ENCODE peak calls at places on chromosomes 13 and 19, in seven cellular contexts. K, P, Q, M, U, F and R are unnamed samples.

GRCh38 chr13:60286707-60287106 is 110.3 kb upstream of the TDRD3 start:
- DNase-seq in P (no peak), F (no peak), U (no peak), Q (no peak), M (no peak), K (no peak), R (no peak)

GRCh38 chr13:23796546-23796945 is 92.7 kb downstream of the MIPEP start:
- DNase-seq in U (no peak), P (no peak), Q (no peak), M (no peak), K (no peak), F (no peak), R (no peak)

GRCh38 chr13:49635599-49636433 is 7.5 kb downstream of the ARL11 start:
- DNase-seq in F (no peak), K (no peak), M (no peak), U (peak; percentile 26), Q (no peak), P (peak; percentile 90), R (no peak)

GRCh38 chr19:4151623-4152022 is 1.8 kb upstream of the CREB3L3 start:
- DNase-seq in M (peak; percentile 26), U (no peak), K (no peak), P (no peak), Q (no peak), F (no peak), R (no peak)

GRCh38 chr19:6739884-6740588 is 556 bp downstream of the TRIP10 start:
- DNase-seq in K (no peak), M (peak; percentile 65), F (peak; percentile 54), U (peak; percentile 34), P (peak; percentile 25), Q (peak; percentile 43), R (no peak)

GRCh38 chr13:44272692-44273091 is 100.9 kb upstream of the SERP2 start:
- DNase-seq in M (no peak), K (no peak), U (no peak), P (no peak), Q (no peak), F (no peak), R (no peak)

GRCh38 chr19:3304871-3305423 is 61.4 kb upstream of the NFIC start:
- DNase-seq in Q (peak; percentile 74), P (peak; percentile 72), U (peak; percentile 34), F (peak; percentile 78), M (peak; percentile 80), K (peak; percentile 40), R (peak; percentile 81)

GRCh38 chr19:38417544-38418506 is 8.2 kb downstream of the RASGRP4 start:
- DNase-seq in Q (peak; percentile 57), U (peak; percentile 75), P (peak; percentile 53), K (no peak), M (peak; percentile 72), F (peak; percentile 75), R (peak; percentile 77)

GRCh38 chr19:2949939-2950285 is 5.1 kb upstream of the ZNF77 start:
- DNase-seq in P (peak; percentile 58), F (no peak), Q (peak; percentile 59), U (no peak), K (no peak), M (no peak), R (no peak)

GRCh38 chr19:2969104-2969504 is 8.3 kb upstream of the TLE6 start:
- DNase-seq in K (no peak), M (no peak), F (peak; percentile 33), Q (peak; percentile 94), P (no peak), U (no peak), R (no peak)

GRCh38 chr13:95447766-95448165 is 104.8 kb upstream of the CLDN10 start:
- DNase-seq in Q (no peak), K (no peak), U (no peak), F (no peak), P (no peak), M (no peak), R (no peak)

GRCh38 chr13:42497798-42498197 is 76.2 kb upstream of the TNFSF11 start:
- DNase-seq in F (no peak), Q (no peak), P (no peak), M (no peak), K (no peak), U (no peak), R (no peak)

GRCh38 chr19:41430907-41431306 is 3.7 kb upstream of the B3GNT8 start:
- DNase-seq in M (peak; percentile 22), K (no peak), U (no peak), P (no peak), F (no peak), Q (no peak), R (no peak)

GRCh38 chr13:80055804-80056203 is 285.1 kb downstream of the SPRY2 start:
- DNase-seq in U (no peak), P (no peak), K (no peak), Q (no peak), F (no peak), M (no peak), R (no peak)

GRCh38 chr13:109151255-109151654 is 521.8 kb downstream of the MYO16 start:
- DNase-seq in Q (no peak), K (no peak), F (no peak), M (no peak), U (no peak), P (no peak), R (no peak)

GRCh38 chr19:15015946-15016542 is 33.2 kb upstream of the CASP14 start:
- DNase-seq in F (no peak), U (no peak), Q (peak; percentile 20), K (no peak), M (no peak), P (no peak), R (no peak)

DNA sequence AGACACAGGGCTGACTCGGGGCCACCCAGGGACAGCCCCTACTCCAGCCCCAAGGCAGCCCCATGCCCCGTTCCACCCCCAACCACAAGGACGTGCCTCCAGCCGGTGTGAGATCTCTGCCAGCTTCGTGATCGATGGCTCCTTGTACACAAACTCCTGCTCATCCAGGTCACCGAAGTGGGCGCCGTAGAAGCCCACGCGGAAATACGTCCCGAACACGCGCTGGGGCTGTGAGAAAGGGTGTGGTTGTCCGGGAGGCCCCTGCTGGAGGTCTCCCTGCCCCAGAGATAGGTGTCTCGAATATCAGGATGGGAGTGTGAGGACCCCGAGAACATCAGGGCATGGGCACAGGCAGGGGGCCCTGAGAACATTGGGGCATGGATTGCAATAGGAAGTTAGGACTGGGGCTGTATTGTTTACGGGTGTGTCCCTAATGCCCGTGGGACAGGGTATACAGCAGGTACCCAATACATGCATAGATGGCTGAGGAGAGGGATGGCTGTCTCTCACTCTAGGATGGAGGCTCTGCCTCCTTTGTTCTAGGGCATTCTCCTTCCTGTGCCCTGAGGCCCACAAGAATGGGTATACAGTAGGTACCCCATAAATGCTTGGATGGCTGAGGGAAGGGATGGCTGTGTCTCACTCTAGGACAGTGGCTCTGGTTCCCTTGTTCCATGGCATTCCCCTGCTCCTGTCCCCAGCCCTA is 5.3 kb upstream of the KANK2 start:
- DNase-seq in P (no peak), K (no peak), Q (no peak), M (no peak), U (no peak), F (no peak), R (no peak)
- H3K4me1 ChIP-seq in P (no peaks in the 10 kb centered on the region), K (no peaks in the 10 kb centered on the region), Q (peaks cover 58% of the 10 kb centered on the region), M (peaks cover 7% of the 10 kb centered on the region), U (peaks cover 3% of the 10 kb centered on the region), F (peaks cover 25% of the 10 kb centered on the region), R (peaks cover 10% of the 10 kb centered on the region)

GRCh38 chr13:107846642-107847041 is 368.7 kb downstream of the LIG4 start:
- DNase-seq in K (no peak), U (no peak), Q (no peak), F (no peak), M (no peak), P (no peak), R (no peak)

GRCh38 chr13:107851670-107852460 is 363.5 kb downstream of the LIG4 start:
- DNase-seq in K (no peak), U (no peak), M (no peak), F (no peak), P (no peak), Q (no peak), R (no peak)

GRCh38 chr13:107845911-107846310 is 369.4 kb downstream of the LIG4 start:
- DNase-seq in U (no peak), K (no peak), Q (no peak), M (no peak), F (no peak), P (no peak), R (no peak)

GRCh38 chr13:107843281-107843680 is 372.1 kb downstream of the LIG4 start:
- DNase-seq in U (no peak), K (no peak), Q (no peak), F (no peak), P (no peak), M (no peak), R (no peak)

GRCh38 chr13:107847406-107847805 is 367.9 kb downstream of the LIG4 start:
- DNase-seq in U (no peak), F (no peak), M (no peak), P (no peak), K (no peak), Q (no peak), R (no peak)
- H3K4me1 ChIP-seq in U (no peaks in the 10 kb centered on the region), F (no peaks in the 10 kb centered on the region), M (no peaks in the 10 kb centered on the region), P (no peaks in the 10 kb centered on the region), K (no peaks in the 10 kb centered on the region), Q (no peaks in the 10 kb centered on the region), R (no peaks in the 10 kb centered on the region)

DNA sequence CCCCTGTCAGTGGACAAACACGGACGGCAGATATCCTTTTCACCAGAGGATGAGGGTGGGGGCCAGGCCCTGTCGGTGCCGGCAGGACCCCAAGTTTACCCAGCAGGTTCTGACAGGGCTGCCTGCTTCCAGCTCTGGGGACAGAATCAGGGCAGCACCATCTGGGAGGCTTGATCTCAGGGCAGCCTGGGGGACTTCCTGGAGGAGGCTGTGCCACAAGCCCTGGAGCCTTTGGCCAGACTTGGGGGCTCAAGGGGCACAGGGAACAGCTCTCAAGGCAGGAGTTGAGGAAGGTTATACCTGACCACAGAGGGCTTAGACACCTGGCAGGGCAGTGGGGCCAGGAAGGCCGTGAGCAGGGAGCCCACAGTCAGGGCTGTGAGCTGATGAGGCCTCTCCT is 45.2 kb downstream of the COMP start:
- DNase-seq in M (no peak), F (no peak), Q (no peak), P (no peak), U (no peak), K (no peak), R (no peak)
- H3K4me1 ChIP-seq in M (peaks cover 27% of the 10 kb centered on the region), F (peaks cover 27% of the 10 kb centered on the region), Q (no peaks in the 10 kb centered on the region), P (peaks cover 13% of the 10 kb centered on the region), U (no peaks in the 10 kb centered on the region), K (peaks cover 7% of the 10 kb centered on the region), R (no peaks in the 10 kb centered on the region)

DNA sequence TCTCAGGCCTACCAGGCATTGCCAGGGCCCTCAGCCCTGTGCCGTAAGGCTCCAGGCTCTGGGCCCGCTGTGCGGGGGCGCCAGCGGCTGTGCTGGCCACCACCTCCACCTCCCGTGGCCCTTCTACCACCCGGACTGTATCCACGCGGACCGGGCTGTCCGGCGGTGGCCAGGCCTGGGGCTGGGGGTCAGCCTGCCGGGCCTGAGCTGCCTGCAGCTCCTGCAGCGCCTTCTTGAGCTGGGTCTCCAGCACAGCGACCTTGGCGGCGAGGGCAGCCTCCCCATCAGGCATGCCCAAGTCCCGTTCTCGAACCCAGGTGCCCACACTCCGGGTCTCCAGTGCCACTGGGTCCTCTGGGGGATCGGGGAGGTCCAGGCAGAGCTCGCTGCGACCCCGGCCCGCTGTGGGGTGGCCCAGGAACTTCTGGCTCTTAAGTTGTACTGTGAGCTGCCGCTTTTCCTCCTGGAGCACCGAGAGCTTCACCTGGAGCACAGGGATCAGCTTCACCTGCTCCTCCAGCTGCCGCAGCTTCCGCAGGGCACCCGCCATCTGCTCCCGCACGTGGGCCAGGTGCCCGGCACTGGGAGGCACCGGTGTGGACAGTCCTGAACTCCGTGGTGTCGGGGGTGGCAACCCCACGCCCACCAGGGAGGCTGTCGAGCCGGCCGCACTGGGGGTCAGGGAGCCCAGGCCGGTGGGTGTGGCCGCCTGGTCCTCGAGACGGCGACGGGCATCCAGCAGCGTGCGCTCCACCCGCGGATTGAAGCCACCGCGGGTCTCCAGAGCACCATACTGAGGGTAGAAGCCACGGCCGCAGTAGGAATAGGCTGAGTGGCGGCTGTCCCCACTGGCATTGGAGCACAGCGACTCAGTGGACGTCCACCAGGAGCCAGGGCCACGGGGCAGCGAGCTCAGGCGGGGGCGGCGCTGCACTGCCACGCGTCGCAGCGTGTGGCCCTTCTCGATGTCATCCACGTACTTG is 4.1 kb downstream of the KANK2 start:
- DNase-seq in P (no peak), K (no peak), Q (no peak), M (no peak), U (no peak), F (no peak), R (no peak)
- H3K4me1 ChIP-seq in P (peaks cover 6% of the 10 kb centered on the region), K (peaks cover 14% of the 10 kb centered on the region), Q (peaks cover 80% of the 10 kb centered on the region), M (peaks cover 9% of the 10 kb centered on the region), U (peaks cover 10% of the 10 kb centered on the region), F (peaks cover 54% of the 10 kb centered on the region), R (peaks cover 55% of the 10 kb centered on the region)